ENCODE peak calls at places on chromosomes 2 and 18, in five cellular contexts. I, R, Z, H and A are unnamed samples.

GRCh38 chr2:71609441-71609840 is 156.1 kb downstream of the DYSF start:
- DNase-seq in I (no peak), R (peak), Z (no peak), H (peak), A (no peak)

GRCh38 chr2:241617431-241618154 is 19.4 kb downstream of the THAP4 start:
- DNase-seq in I (no peak), R (no peak), Z (peak), H (peak), A (no peak)

GRCh38 chr2:64654063-64654811 is 524 bp upstream of the SERTAD2 start:
- DNase-seq in I (peak), R (peak), Z (peak), H (peak), A (no peak)

GRCh38 chr2:230124792-230125452 is 56.2 kb upstream of the SLC16A14 start:
- DNase-seq in I (no peak), R (no peak), Z (peak), H (peak), A (no peak)

GRCh38 chr2:30886101-30886500 is 78.9 kb upstream of the CAPN13 start:
- DNase-seq in I (no peak), R (no peak), Z (no peak), H (no peak), A (no peak)

GRCh38 chr2:197889041-197889440 is 84.6 kb downstream of the PLCL1 start:
- DNase-seq in I (no peak), R (no peak), Z (no peak), H (no peak), A (no peak)

GRCh38 chr2:179106342-179107178 is 56.6 kb upstream of the CCDC141 start:
- DNase-seq in I (no peak), R (no peak), Z (no peak), H (peak), A (no peak)

GRCh38 chr2:46377287-46377605 is 80.0 kb downstream of the EPAS1 start:
- DNase-seq in I (no peak), R (no peak), Z (peak), H (no peak), A (no peak)

GRCh38 chr18:27005589-27005988 is 140.1 kb upstream of the AQP4 start:
- DNase-seq in I (no peak), R (no peak), Z (no peak), H (no peak), A (no peak)

GRCh38 chr18:23341383-23341782 is 111.7 kb upstream of the RIOK3 start:
- DNase-seq in I (no peak), R (no peak), Z (no peak), H (no peak), A (no peak)

GRCh38 chr2:70954886-70955285 is 19.2 kb downstream of the ATP6V1B1 start:
- DNase-seq in I (no peak), R (peak), Z (no peak), H (no peak), A (no peak)

GRCh38 chr2:18940184-18940583 is 350.8 kb upstream of the NT5C1B start:
- DNase-seq in I (no peak), R (no peak), Z (no peak), H (no peak), A (no peak)

GRCh38 chr2:102737435-102737834 is 24.4 kb upstream of the TMEM182 start:
- DNase-seq in I (no peak), R (no peak), Z (no peak), H (no peak), A (no peak)

GRCh38 chr2:215771241-215771640 is 242.1 kb downstream of the MREG start:
- DNase-seq in I (no peak), R (no peak), Z (no peak), H (no peak), A (no peak)

GRCh38 chr2:47063159-47063930 is 91.8 kb downstream of the STPG4 start:
- DNase-seq in I (no peak), R (no peak), Z (no peak), H (no peak), A (no peak)

GRCh38 chr2:128302744-128303067 is 16.0 kb downstream of the HS6ST1 start:
- DNase-seq in I (no peak), R (no peak), Z (peak), H (peak), A (no peak)

DNA sequence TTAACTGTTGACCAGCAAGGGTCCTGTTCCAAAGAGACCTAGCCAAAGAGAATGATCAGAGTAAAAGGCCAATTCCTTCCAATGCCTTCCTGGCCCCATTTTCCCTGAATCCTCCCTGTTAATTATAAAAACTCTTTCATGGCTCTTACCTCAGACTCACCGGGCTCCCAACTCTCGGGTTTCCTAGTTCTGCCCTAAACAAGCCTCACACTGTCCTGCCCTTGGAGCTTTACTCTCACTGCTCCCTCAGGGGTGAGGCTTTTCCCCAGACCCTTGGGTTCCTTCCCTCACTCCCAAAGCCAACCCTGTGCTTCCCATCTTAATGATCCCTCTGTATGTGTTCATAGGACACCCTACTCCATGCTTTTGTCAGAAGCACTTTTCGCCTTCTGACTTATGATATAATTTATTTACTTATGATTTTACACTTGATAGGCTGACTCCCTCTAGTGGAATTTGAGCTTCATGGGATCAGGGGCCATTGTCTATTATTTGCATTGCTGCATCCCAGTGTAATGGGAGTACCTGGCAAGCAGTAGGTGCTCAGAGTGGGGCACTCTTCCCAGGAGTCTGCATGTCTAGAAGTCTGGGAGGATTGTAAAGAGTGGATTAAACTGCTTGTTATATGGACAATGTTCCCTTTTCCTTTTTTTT is 29.9 kb upstream of the ZNG1B start:
- DNase-seq in I (no peak), R (no peak), Z (no peak), H (no peak), A (no peak)
- TF ChIP-seq CTCF in I (no peak), R (no peak), Z (no peak), H (no peak), A (peak)

GRCh38 chr2:140164449-140164848 is 1384.3 kb upstream of the NXPH2 start:
- DNase-seq in I (no peak), R (no peak), Z (no peak), H (no peak), A (no peak)
- TF ChIP-seq CTCF in I (no peak), R (peak), Z (peak), H (no peak), A (no peak)

DNA sequence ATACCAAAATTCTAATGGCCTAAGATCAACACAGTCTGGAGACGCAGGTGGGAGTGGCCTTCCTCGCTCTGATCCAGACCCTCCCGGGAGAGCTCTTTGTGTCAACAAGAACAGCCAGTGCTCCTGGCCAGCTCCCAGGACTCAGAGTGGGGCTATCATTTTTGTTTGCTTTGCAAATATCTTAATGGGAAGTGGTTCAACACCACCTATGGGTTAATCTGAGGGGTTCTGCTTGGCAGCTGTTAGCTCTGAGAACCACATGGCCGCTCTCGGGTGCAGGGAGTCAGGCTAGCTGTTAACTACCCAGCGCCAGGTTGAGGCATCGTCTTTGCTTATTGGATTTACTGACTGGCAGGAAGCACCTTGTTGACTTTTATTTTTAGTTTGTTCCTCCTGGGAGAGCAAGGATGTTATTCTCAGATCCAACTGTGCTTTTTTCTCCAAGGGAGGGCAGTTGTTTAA is 184.8 kb upstream of the SP5 start:
- DNase-seq in I (no peak), R (peak), Z (peak), H (peak), A (peak)
- TF ChIP-seq CTCF in I (no peak), R (no peak), Z (no peak), H (no peak), A (peak)

GRCh38 chr2:173077506-173078177 is 2.0 kb downstream of the MAP3K20 start:
- DNase-seq in I (no peak), R (no peak), Z (no peak), H (no peak), A (no peak)

GRCh38 chr2:173075056-173075780 is 428 bp upstream of the MAP3K20 start:
- DNase-seq in I (no peak), R (no peak), Z (no peak), H (no peak), A (no peak)

GRCh38 chr2:173076557-173077345 is 1.1 kb downstream of the MAP3K20 start:
- DNase-seq in I (peak), R (peak), Z (peak), H (peak), A (peak)

GRCh38 chr2:173079141-173079540 is 3.5 kb downstream of the MAP3K20 start:
- DNase-seq in I (no peak), R (no peak), Z (no peak), H (no peak), A (no peak)

GRCh38 chr2:173075781-173076556 is at the start of gene MAP3K20:
- DNase-seq in I (peak), R (peak), Z (peak), H (peak), A (peak)
- TF ChIP-seq CTCF in I (no peak), R (peak), Z (peak), H (no peak), A (peak)

GRCh38 chr2:61762292-61762691 is 91.6 kb downstream of the FAM161A start:
- DNase-seq in I (no peak), R (no peak), Z (no peak), H (no peak), A (no peak)

GRCh38 chr2:61758991-61759390 is 94.9 kb downstream of the FAM161A start:
- DNase-seq in I (no peak), R (no peak), Z (no peak), H (no peak), A (no peak)

GRCh38 chr2:61764035-61764800 is 89.6 kb downstream of the FAM161A start:
- DNase-seq in I (peak), R (peak), Z (peak), H (peak), A (peak)

GRCh38 chr2:61759718-61760117 is 94.1 kb downstream of the FAM161A start:
- DNase-seq in I (no peak), R (no peak), Z (no peak), H (no peak), A (no peak)

GRCh38 chr2:61763605-61764034 is 90.2 kb downstream of the FAM161A start:
- DNase-seq in I (peak), R (peak), Z (peak), H (peak), A (no peak)
- TF ChIP-seq CTCF in I (no peak), R (no peak), Z (no peak), H (no peak), A (peak)

GRCh38 chr2:55418512-55419235 is 982 bp downstream of the CCDC88A start:
- DNase-seq in I (no peak), R (no peak), Z (no peak), H (no peak), A (no peak)

GRCh38 chr2:55420901-55421300 is 1.2 kb upstream of the CCDC88A start:
- DNase-seq in I (no peak), R (no peak), Z (no peak), H (no peak), A (no peak)

GRCh38 chr2:55419236-55419513 is 481 bp downstream of the CCDC88A start:
- DNase-seq in I (no peak), R (no peak), Z (peak), H (no peak), A (no peak)

GRCh38 chr2:55420244-55420713 is 623 bp upstream of the CCDC88A start:
- DNase-seq in I (no peak), R (no peak), Z (no peak), H (no peak), A (no peak)

DNA sequence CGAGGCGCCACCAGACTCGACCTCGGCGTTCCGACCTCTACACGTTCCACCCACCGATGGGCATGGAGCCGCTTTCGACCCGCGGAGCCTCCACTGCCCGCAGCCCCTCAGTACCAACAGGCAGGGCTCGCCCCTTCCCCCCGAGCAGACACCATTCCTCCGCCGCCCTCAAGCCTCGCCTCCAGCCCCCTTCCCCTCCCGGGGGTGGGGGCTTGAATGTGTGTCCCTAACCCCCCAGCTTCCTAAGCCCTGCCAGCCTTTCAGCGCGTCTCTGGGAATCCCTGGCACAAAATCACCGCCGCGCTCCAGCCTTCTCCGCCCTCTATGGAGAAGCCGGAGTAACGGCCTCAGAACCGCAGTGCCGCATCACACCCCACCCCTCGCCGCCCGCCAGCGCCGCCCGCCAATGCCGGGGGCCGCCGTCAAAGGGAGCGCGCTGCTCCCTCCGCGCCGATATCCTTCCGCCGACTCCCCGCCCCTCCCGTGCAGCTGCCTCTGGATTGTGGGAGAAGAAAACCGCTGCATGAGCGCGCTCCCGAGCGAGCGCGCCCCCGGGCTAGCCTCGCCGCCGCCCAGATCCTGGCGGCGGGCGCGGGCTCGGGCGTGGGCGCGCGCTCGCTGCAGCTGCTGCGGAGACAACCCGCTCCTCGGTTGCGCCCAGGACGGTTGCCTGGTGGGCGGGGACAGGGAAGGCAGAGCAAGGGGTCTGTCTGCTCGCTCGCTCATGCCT is at the start of gene CCDC88A:
- DNase-seq in I (peak), R (peak), Z (peak), H (peak), A (peak)
- TF ChIP-seq CTCF in I (peak), R (peak), Z (peak), H (no peak), A (peak)

GRCh38 chr2:122079844-122080243 is 324.4 kb downstream of the TSN start:
- DNase-seq in I (no peak), R (no peak), Z (no peak), H (no peak), A (no peak)

GRCh38 chr2:122077771-122078170 is 322.3 kb downstream of the TSN start:
- DNase-seq in I (no peak), R (no peak), Z (no peak), H (no peak), A (no peak)

GRCh38 chr2:122083256-122084048 is 328.0 kb downstream of the TSN start:
- DNase-seq in I (no peak), R (no peak), Z (no peak), H (no peak), A (no peak)

GRCh38 chr2:122078451-122078850 is 323.0 kb downstream of the TSN start:
- DNase-seq in I (no peak), R (no peak), Z (no peak), H (no peak), A (no peak)

DNA sequence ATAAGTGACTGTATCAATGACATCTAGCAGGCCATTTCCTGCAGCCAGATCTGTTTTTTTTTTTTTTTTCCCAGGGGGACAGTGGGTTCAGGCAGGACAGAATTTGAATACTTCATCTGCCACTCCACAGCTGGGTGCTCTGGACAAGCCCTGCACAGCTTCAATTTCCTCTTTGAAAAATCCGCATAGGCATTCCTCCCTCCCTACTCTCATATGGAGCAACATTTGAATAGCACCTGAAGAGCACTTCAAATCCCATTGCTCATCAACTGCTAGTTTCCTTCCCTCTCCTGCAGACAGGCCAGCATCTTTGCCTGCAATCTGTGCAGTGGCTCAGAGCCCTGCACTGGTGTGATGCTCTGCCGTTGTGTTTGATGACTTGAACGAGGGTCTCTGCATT is 326.3 kb downstream of the TSN start:
- DNase-seq in I (no peak), R (no peak), Z (no peak), H (no peak), A (no peak)
- TF ChIP-seq CTCF in I (no peak), R (no peak), Z (no peak), H (no peak), A (no peak)

GRCh38 chr18:52348209-52348608 is 8.2 kb downstream of the DCC start:
- DNase-seq in I (no peak), R (no peak), Z (no peak), H (no peak), A (no peak)
- TF ChIP-seq CTCF in I (no peak), R (no peak), Z (peak), H (no peak), A (peak)

GRCh38 chr2:237432484-237433092 is 18.6 kb upstream of the COL6A3 start:
- DNase-seq in I (peak), R (no peak), Z (no peak), H (no peak), A (no peak)
- TF ChIP-seq CTCF in I (no peak), R (no peak), Z (no peak), H (no peak), A (no peak)